ENCODE peak calls at places on chromosomes 11 and 22, in seven cellular contexts. J is T-helper 9 cell, W is heart left ventricle, N is GM23338, H is fibroblast of pulmonary artery, I is ascending aorta, V is T47D. Q is an unnamed sample.

GRCh38 chr22:44596726-44597125 is 98.7 kb upstream of the RTL6 start:
- DNase-seq in I (no peak), W (no peak), H (no peak), N (no peak), V (no peak), J (no peak), Q (peak)

GRCh38 chr11:2448661-2449547 is 4.1 kb downstream of the KCNQ1 start:
- DNase-seq in W (peak), I (no peak), J (no peak), N (no peak), H (no peak), V (no peak), Q (no peak)

GRCh38 chr11:61009392-61010275 is 38.2 kb downstream of the CD6 start:
- DNase-seq in J (no peak), N (no peak), I (no peak), H (no peak), W (no peak), V (no peak), Q (no peak)

GRCh38 chr11:102171101-102171500 is 60.9 kb downstream of the YAP1 start:
- DNase-seq in H (peak), J (no peak), V (no peak), N (no peak), I (no peak), W (no peak), Q (no peak)

GRCh38 chr11:34207487-34207886 is 102.1 kb downstream of the NAT10 start:
- DNase-seq in J (no peak), H (no peak), I (no peak), W (no peak), N (no peak), V (no peak), Q (no peak)

GRCh38 chr22:45101828-45102227 is 61.9 kb upstream of the NUP50 start:
- DNase-seq in H (peak), I (peak), N (peak), J (no peak), W (no peak), V (peak), Q (peak)

GRCh38 chr11:22920939-22921565 is 60.8 kb upstream of the CCDC179 start:
- DNase-seq in I (peak), N (peak), H (peak), V (peak), W (no peak), J (no peak), Q (peak)

GRCh38 chr11:120013325-120014250 is 124.3 kb downstream of the TRIM29 start:
- DNase-seq in H (peak), J (no peak), W (no peak), N (peak), V (peak), I (no peak), Q (peak)

GRCh38 chr11:6474806-6475500 is 1.2 kb upstream of the TRIM3 start:
- DNase-seq in N (peak), J (no peak), V (peak), H (no peak), W (no peak), I (no peak), Q (peak)

GRCh38 chr22:42268852-42269406 is 1.5 kb downstream of the TCF20 start:
- DNase-seq in J (no peak), I (no peak), W (no peak), N (no peak), V (no peak), H (no peak), Q (no peak)

GRCh38 chr11:541433-541885 is 4.1 kb downstream of the LRRC56 start:
- DNase-seq in J (no peak), H (no peak), I (no peak), V (no peak), N (no peak), W (peak), Q (peak)

GRCh38 chr22:35538801-35539321 is 1.8 kb upstream of the RASD2 start:
- DNase-seq in H (no peak), I (no peak), V (peak), J (peak), N (peak), W (no peak), Q (peak)